ENCODE peak calls at places on chromosomes 11 and 22, in eight cellular contexts. One of them, this sample, is unnamed.

GRCh38 chr22:40443675-40444482 is 73.5 kb downstream of the SGSM3 start:
- DNase-seq in colonic mucosa: no peak
- DNase-seq in mesenchymal stem cell: no peak
- DNase-seq in substantia nigra: no peak
- DNase-seq in ACHN: no peak
- DNase-seq in hepatic stellate cell: no peak
- DNase-seq in stimulated activated CD8-positive, alpha-beta memory T cell treated with anti-CD3 and anti-CD28 coated beads, Interleukin-2, amount 100 ng/mL, for 48 hours: no peak
- DNase-seq in activated T-cell treated with anti-CD3 and anti-CD28 coated beads, Interleukin-2, amount 50 U/mL, for 72 hours: no peak
- DNase-seq in this sample: no peak

GRCh38 chr11:1287928-1288327 is 21.5 kb downstream of the TOLLIP start:
- DNase-seq in hepatic stellate cell: no peak
- DNase-seq in ACHN: no peak
- DNase-seq in activated T-cell treated with anti-CD3 and anti-CD28 coated beads, Interleukin-2, amount 50 U/mL, for 72 hours: no peak
- DNase-seq in mesenchymal stem cell: no peak
- DNase-seq in colonic mucosa: no peak
- DNase-seq in substantia nigra: no peak
- DNase-seq in stimulated activated CD8-positive, alpha-beta memory T cell treated with anti-CD3 and anti-CD28 coated beads, Interleukin-2, amount 100 ng/mL, for 48 hours: no peak
- DNase-seq in this sample: no peak

GRCh38 chr11:75591371-75591770 is 29.3 kb downstream of the SERPINH1 start:
- DNase-seq in activated T-cell treated with anti-CD3 and anti-CD28 coated beads, Interleukin-2, amount 50 U/mL, for 72 hours: no peak
- DNase-seq in substantia nigra: no peak
- DNase-seq in ACHN: no peak
- DNase-seq in colonic mucosa: no peak
- DNase-seq in hepatic stellate cell: no peak
- DNase-seq in mesenchymal stem cell: no peak
- DNase-seq in stimulated activated CD8-positive, alpha-beta memory T cell treated with anti-CD3 and anti-CD28 coated beads, Interleukin-2, amount 100 ng/mL, for 48 hours: no peak
- DNase-seq in this sample: no peak

GRCh38 chr11:33040127-33040861 is 922 bp downstream of the TCP11L1 start:
- DNase-seq in activated T-cell treated with anti-CD3 and anti-CD28 coated beads, Interleukin-2, amount 50 U/mL, for 72 hours: peak; percentile 51
- DNase-seq in colonic mucosa: no peak
- DNase-seq in ACHN: no peak
- DNase-seq in stimulated activated CD8-positive, alpha-beta memory T cell treated with anti-CD3 and anti-CD28 coated beads, Interleukin-2, amount 100 ng/mL, for 48 hours: no peak
- DNase-seq in hepatic stellate cell: peak; percentile 43
- DNase-seq in mesenchymal stem cell: peak; percentile 38
- DNase-seq in substantia nigra: no peak
- DNase-seq in this sample: peak; percentile 68

GRCh38 chr11:3747704-3748103 is 49.6 kb downstream of the NUP98 start:
- DNase-seq in colonic mucosa: no peak
- DNase-seq in ACHN: no peak
- DNase-seq in activated T-cell treated with anti-CD3 and anti-CD28 coated beads, Interleukin-2, amount 50 U/mL, for 72 hours: no peak
- DNase-seq in substantia nigra: no peak
- DNase-seq in stimulated activated CD8-positive, alpha-beta memory T cell treated with anti-CD3 and anti-CD28 coated beads, Interleukin-2, amount 100 ng/mL, for 48 hours: no peak
- DNase-seq in hepatic stellate cell: peak; percentile 45
- DNase-seq in mesenchymal stem cell: peak; percentile 75
- DNase-seq in this sample: no peak

GRCh38 chr11:3854977-3855807 is at the start of gene STIM1:
- DNase-seq in stimulated activated CD8-positive, alpha-beta memory T cell treated with anti-CD3 and anti-CD28 coated beads, Interleukin-2, amount 100 ng/mL, for 48 hours: peak; percentile 97
- DNase-seq in mesenchymal stem cell: peak; percentile 94
- DNase-seq in substantia nigra: peak; percentile 95
- DNase-seq in activated T-cell treated with anti-CD3 and anti-CD28 coated beads, Interleukin-2, amount 50 U/mL, for 72 hours: peak; percentile 100
- DNase-seq in ACHN: peak; percentile 91
- DNase-seq in colonic mucosa: peak; percentile 98
- DNase-seq in hepatic stellate cell: peak; percentile 95
- DNase-seq in this sample: peak; percentile 98

GRCh38 chr11:117934526-117935307 is 5.5 kb upstream of the TMPRSS13 start:
- DNase-seq in colonic mucosa: no peak
- DNase-seq in ACHN: no peak
- DNase-seq in mesenchymal stem cell: no peak
- DNase-seq in hepatic stellate cell: no peak
- DNase-seq in stimulated activated CD8-positive, alpha-beta memory T cell treated with anti-CD3 and anti-CD28 coated beads, Interleukin-2, amount 100 ng/mL, for 48 hours: no peak
- DNase-seq in activated T-cell treated with anti-CD3 and anti-CD28 coated beads, Interleukin-2, amount 50 U/mL, for 72 hours: no peak
- DNase-seq in substantia nigra: no peak
- DNase-seq in this sample: no peak

GRCh38 chr22:44107341-44107740 is 73.4 kb upstream of the PARVG start:
- DNase-seq in ACHN: no peak
- DNase-seq in activated T-cell treated with anti-CD3 and anti-CD28 coated beads, Interleukin-2, amount 50 U/mL, for 72 hours: peak; percentile 22
- DNase-seq in stimulated activated CD8-positive, alpha-beta memory T cell treated with anti-CD3 and anti-CD28 coated beads, Interleukin-2, amount 100 ng/mL, for 48 hours: no peak
- DNase-seq in hepatic stellate cell: no peak
- DNase-seq in colonic mucosa: no peak
- DNase-seq in mesenchymal stem cell: no peak
- DNase-seq in substantia nigra: no peak
- DNase-seq in this sample: no peak

GRCh38 chr11:44861829-44862545 is 88.7 kb downstream of the TP53I11 start:
- DNase-seq in mesenchymal stem cell: peak; percentile 98
- DNase-seq in stimulated activated CD8-positive, alpha-beta memory T cell treated with anti-CD3 and anti-CD28 coated beads, Interleukin-2, amount 100 ng/mL, for 48 hours: peak; percentile 78
- DNase-seq in colonic mucosa: peak; percentile 54
- DNase-seq in hepatic stellate cell: peak; percentile 98
- DNase-seq in activated T-cell treated with anti-CD3 and anti-CD28 coated beads, Interleukin-2, amount 50 U/mL, for 72 hours: peak; percentile 90
- DNase-seq in substantia nigra: no peak
- DNase-seq in ACHN: peak; percentile 98
- DNase-seq in this sample: peak; percentile 93

GRCh38 chr11:122108192-122108799 is 7.7 kb downstream of the BLID start:
- DNase-seq in mesenchymal stem cell: peak; percentile 59
- DNase-seq in colonic mucosa: peak; percentile 45
- DNase-seq in activated T-cell treated with anti-CD3 and anti-CD28 coated beads, Interleukin-2, amount 50 U/mL, for 72 hours: peak; percentile 46
- DNase-seq in stimulated activated CD8-positive, alpha-beta memory T cell treated with anti-CD3 and anti-CD28 coated beads, Interleukin-2, amount 100 ng/mL, for 48 hours: no peak
- DNase-seq in ACHN: peak; percentile 59
- DNase-seq in substantia nigra: peak; percentile 23
- DNase-seq in hepatic stellate cell: no peak
- DNase-seq in this sample: peak; percentile 54

GRCh38 chr11:27688076-27688475 is 12.2 kb downstream of the BDNF start:
- DNase-seq in substantia nigra: no peak
- DNase-seq in mesenchymal stem cell: no peak
- DNase-seq in stimulated activated CD8-positive, alpha-beta memory T cell treated with anti-CD3 and anti-CD28 coated beads, Interleukin-2, amount 100 ng/mL, for 48 hours: no peak
- DNase-seq in ACHN: no peak
- DNase-seq in hepatic stellate cell: no peak
- DNase-seq in colonic mucosa: no peak
- DNase-seq in activated T-cell treated with anti-CD3 and anti-CD28 coated beads, Interleukin-2, amount 50 U/mL, for 72 hours: no peak
- DNase-seq in this sample: no peak

GRCh38 chr11:131042041-131042390 is 125.7 kb upstream of the SNX19 start:
- DNase-seq in ACHN: no peak
- DNase-seq in mesenchymal stem cell: no peak
- DNase-seq in colonic mucosa: no peak
- DNase-seq in stimulated activated CD8-positive, alpha-beta memory T cell treated with anti-CD3 and anti-CD28 coated beads, Interleukin-2, amount 100 ng/mL, for 48 hours: no peak
- DNase-seq in activated T-cell treated with anti-CD3 and anti-CD28 coated beads, Interleukin-2, amount 50 U/mL, for 72 hours: no peak
- DNase-seq in hepatic stellate cell: no peak
- DNase-seq in substantia nigra: no peak
- DNase-seq in this sample: no peak

GRCh38 chr11:112023104-112023503 is 2.1 kb upstream of the DLAT start:
- DNase-seq in ACHN: no peak
- DNase-seq in activated T-cell treated with anti-CD3 and anti-CD28 coated beads, Interleukin-2, amount 50 U/mL, for 72 hours: no peak
- DNase-seq in substantia nigra: no peak
- DNase-seq in mesenchymal stem cell: no peak
- DNase-seq in colonic mucosa: no peak
- DNase-seq in hepatic stellate cell: no peak
- DNase-seq in stimulated activated CD8-positive, alpha-beta memory T cell treated with anti-CD3 and anti-CD28 coated beads, Interleukin-2, amount 100 ng/mL, for 48 hours: no peak
- DNase-seq in this sample: no peak

GRCh38 chr11:21142007-21142406 is 472.6 kb downstream of the NELL1 start:
- DNase-seq in colonic mucosa: no peak
- DNase-seq in stimulated activated CD8-positive, alpha-beta memory T cell treated with anti-CD3 and anti-CD28 coated beads, Interleukin-2, amount 100 ng/mL, for 48 hours: no peak
- DNase-seq in hepatic stellate cell: no peak
- DNase-seq in substantia nigra: no peak
- DNase-seq in mesenchymal stem cell: no peak
- DNase-seq in ACHN: peak; percentile 32
- DNase-seq in activated T-cell treated with anti-CD3 and anti-CD28 coated beads, Interleukin-2, amount 50 U/mL, for 72 hours: no peak
- DNase-seq in this sample: no peak

GRCh38 chr11:65435981-65436411 is 13.4 kb downstream of the NEAT1 start:
- DNase-seq in activated T-cell treated with anti-CD3 and anti-CD28 coated beads, Interleukin-2, amount 50 U/mL, for 72 hours: no peak
- DNase-seq in substantia nigra: no peak
- DNase-seq in ACHN: no peak
- DNase-seq in hepatic stellate cell: no peak
- DNase-seq in colonic mucosa: peak; percentile 44
- DNase-seq in mesenchymal stem cell: no peak
- DNase-seq in stimulated activated CD8-positive, alpha-beta memory T cell treated with anti-CD3 and anti-CD28 coated beads, Interleukin-2, amount 100 ng/mL, for 48 hours: no peak
- DNase-seq in this sample: no peak

GRCh38 chr11:130601141-130601540 is 152.7 kb downstream of the ADAMTS15 start:
- DNase-seq in substantia nigra: peak; percentile 23
- DNase-seq in colonic mucosa: no peak
- DNase-seq in ACHN: no peak
- DNase-seq in mesenchymal stem cell: peak; percentile 92
- DNase-seq in stimulated activated CD8-positive, alpha-beta memory T cell treated with anti-CD3 and anti-CD28 coated beads, Interleukin-2, amount 100 ng/mL, for 48 hours: no peak
- DNase-seq in hepatic stellate cell: peak; percentile 55
- DNase-seq in activated T-cell treated with anti-CD3 and anti-CD28 coated beads, Interleukin-2, amount 50 U/mL, for 72 hours: no peak
- DNase-seq in this sample: peak; percentile 29

This sample was measured in GM12865.